ENCODE peak calls at places on chromosome X, in four cellular contexts. Q is HCT116, C is A549, H is H1. V is an unnamed sample.

GRCh38 chrX:135477576-135477975 is 42.9 kb upstream of the INTS6L start:
- DNase-seq in C (peak), H (no peak), Q (peak), V (no peak)

GRCh38 chrX:109782994-109783711 is 50.1 kb upstream of the ACSL4 start:
- DNase-seq in Q (no peak), C (no peak), H (no peak), V (no peak)

GRCh38 chrX:1202251-1202650 is 10.2 kb downstream of the CRLF2 start:
- DNase-seq in H (no peak), Q (no peak), C (no peak), V (no peak)

GRCh38 chrX:78979789-78980464 is 34.7 kb downstream of the P2RY10 start:
- DNase-seq in Q (no peak), H (no peak), C (no peak), V (peak)

GRCh38 chrX:18441780-18442367 is 16.5 kb downstream of the CDKL5 start:
- DNase-seq in Q (no peak), C (no peak), H (no peak), V (no peak)

GRCh38 chrX:130895299-130895698 is 7.7 kb downstream of the ENOX2 start:
- DNase-seq in H (no peak), C (no peak), Q (no peak), V (no peak)

GRCh38 chrX:107836958-107837357 is 11.3 kb downstream of the MID2 start:
- DNase-seq in H (no peak), Q (no peak), C (no peak), V (no peak)

GRCh38 chrX:78595901-78596502 is 63.1 kb downstream of the RTL3 start:
- DNase-seq in H (peak), Q (no peak), C (peak), V (no peak)

GRCh38 chrX:38273453-38273852 is 52.8 kb upstream of the SRPX start:
- DNase-seq in C (no peak), Q (no peak), H (no peak), V (peak)

GRCh38 chrX:133645251-133645650 is 230.0 kb upstream of the GPC4 start:
- DNase-seq in Q (no peak), C (no peak), H (no peak), V (no peak)

GRCh38 chrX:16316336-16316735 is 149.1 kb downstream of the MAGEB17 start:
- DNase-seq in C (no peak), Q (no peak), H (no peak), V (no peak)

GRCh38 chrX:150767475-150768131 is 74.4 kb downstream of the MTMR1 start:
- DNase-seq in Q (no peak), C (no peak), H (no peak), V (no peak)

GRCh38 chrX:10922158-10922557 is 189.0 kb upstream of the HCCS start:
- DNase-seq in Q (no peak), C (peak), H (no peak), V (no peak)

GRCh38 chrX:115909017-115909416 is 261.5 kb upstream of the AGTR2 start:
- DNase-seq in C (no peak), Q (no peak), H (no peak), V (no peak)

GRCh38 chrX:3712080-3712869 is 1.2 kb downstream of the PRKX start:
- DNase-seq in H (no peak), C (no peak), Q (no peak), V (no peak)

GRCh38 chrX:107658660-107659059 is 30.4 kb downstream of the PRPS1 start:
- DNase-seq in C (no peak), Q (no peak), H (no peak), V (no peak)

GRCh38 chrX:23100826-23101225 is 101.1 kb downstream of the DDX53 start:
- DNase-seq in C (no peak), H (no peak), Q (no peak), V (no peak)

GRCh38 chrX:114774691-114775090 is 190.8 kb downstream of the HTR2C start:
- DNase-seq in H (no peak), C (no peak), Q (no peak), V (no peak)

GRCh38 chrX:2705036-2705435 is 13.9 kb downstream of the CD99 start:
- DNase-seq in Q (no peak), C (no peak), H (no peak), V (no peak)

GRCh38 chrX:24285082-24285481 is 28.8 kb downstream of the SUPT20HL2 start:
- DNase-seq in Q (no peak), H (no peak), C (peak), V (no peak)

GRCh38 chrX:16946971-16947562 is 609 bp downstream of the REPS2 start:
- DNase-seq in H (no peak), Q (no peak), C (no peak), V (no peak)

GRCh38 chrX:1521459-1521956 is 15.5 kb downstream of the P2RY8 start:
- DNase-seq in H (peak), C (peak), Q (no peak), V (peak)

GRCh38 chrX:133053854-133054565 is 42.9 kb downstream of the USP26 start:
- DNase-seq in Q (no peak), C (no peak), H (no peak), V (no peak)

GRCh38 chrX:8179653-8180052 is 8.6 kb upstream of the VCX2 start:
- DNase-seq in Q (no peak), H (no peak), C (no peak), V (no peak)

GRCh38 chrX:125940985-125941384 is 225.1 kb downstream of the DCAF12L2 start:
- DNase-seq in C (no peak), H (no peak), Q (no peak), V (no peak)

GRCh38 chrX:19342331-19342906 is 1.3 kb upstream of the PDHA1 start:
- DNase-seq in H (no peak), Q (no peak), C (no peak), V (no peak)

GRCh38 chrX:104324461-104324860 is 69.7 kb upstream of the ESX1 start:
- DNase-seq in Q (no peak), H (no peak), C (no peak), V (no peak)

GRCh38 chrX:121160987-121161386 is 113.6 kb downstream of the GLUD2 start:
- DNase-seq in C (no peak), H (no peak), Q (no peak), V (peak)

GRCh38 chrX:139932901-139933796 is at the start of gene ATP11C:
- DNase-seq in Q (peak), C (peak), H (peak), V (peak)

GRCh38 chrX:121052122-121052521 is 4.7 kb downstream of the GLUD2 start:
- DNase-seq in C (peak), Q (no peak), H (no peak), V (no peak)

GRCh38 chrX:64204252-64204651 is 1.3 kb downstream of the AMER1 start:
- DNase-seq in Q (no peak), C (no peak), H (peak), V (no peak)

GRCh38 chrX:38895775-38896174 is 94.5 kb downstream of the MID1IP1 start:
- DNase-seq in H (no peak), Q (no peak), C (no peak), V (no peak)

GRCh38 chrX:124555036-124555595 is 208.8 kb downstream of the SH2D1A start:
- DNase-seq in Q (no peak), C (no peak), H (no peak), V (no peak)

GRCh38 chrX:12825801-12826200 is 34.6 kb downstream of the PRPS2 start:
- DNase-seq in H (no peak), Q (peak), C (no peak), V (no peak)

GRCh38 chrX:135185795-135186443 is 14.7 kb upstream of the CT55 start:
- DNase-seq in Q (peak), C (peak), H (no peak), V (peak)

GRCh38 chrX:65581661-65582339 is 47.2 kb upstream of the LAS1L start:
- DNase-seq in H (peak), Q (peak), C (peak), V (no peak)

GRCh38 chrX:148298737-148299136 is 201.7 kb upstream of the AFF2 start:
- DNase-seq in H (no peak), Q (no peak), C (no peak), V (no peak)

GRCh38 chrX:40579880-40580536 is 762 bp upstream of the ATP6AP2 start:
- DNase-seq in Q (no peak), H (no peak), C (no peak), V (no peak)

DNA sequence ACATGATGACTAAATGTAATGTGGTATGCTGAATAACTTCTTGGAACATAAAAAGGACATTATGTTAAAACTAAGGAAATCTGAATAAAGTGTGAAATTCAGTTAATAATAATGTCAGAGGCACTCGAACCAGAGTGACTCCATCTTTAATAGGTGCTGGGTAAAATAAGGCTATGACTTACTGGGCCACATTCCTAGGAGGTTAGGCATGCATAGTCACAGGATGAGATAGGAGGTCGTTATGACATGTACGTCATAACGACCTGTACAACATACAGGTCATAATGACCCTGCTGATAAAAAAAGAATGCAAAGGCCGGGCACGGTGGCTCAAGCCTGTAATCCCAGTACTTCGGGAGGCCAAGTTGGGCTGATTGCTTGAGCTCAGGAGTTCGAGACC is 28.9 kb upstream of the OPHN1 start:
- DNase-seq in Q (no peak), H (no peak), C (no peak), V (no peak)
- H3K4me2 ChIP-seq in Q (peak), H (no peak), C (no peak), V (no peak)

DNA sequence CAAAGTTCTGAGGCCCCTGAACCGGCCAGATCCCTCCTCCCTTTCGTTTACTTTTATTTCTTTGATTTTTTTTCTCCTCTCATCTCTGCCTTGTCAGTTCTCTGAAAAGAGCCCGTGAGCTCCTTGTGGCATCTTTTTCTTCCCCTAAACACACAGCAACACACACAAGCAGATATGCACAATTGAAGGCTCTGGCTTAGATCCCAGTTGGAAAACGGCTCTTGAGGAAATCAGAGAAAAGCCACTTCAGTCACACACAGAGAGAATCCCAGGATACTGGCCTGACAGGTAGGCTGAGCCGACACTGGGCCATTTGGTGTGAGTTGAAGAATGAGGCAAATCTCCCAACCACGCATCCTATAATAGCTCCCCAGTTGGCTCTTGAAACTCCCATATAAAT is 12.9 kb downstream of the DIPK2B start:
- DNase-seq in C (no peak), H (no peak), Q (no peak), V (no peak)
- H3K4me2 ChIP-seq in C (peak), H (no peak), Q (peak), V (no peak)

DNA sequence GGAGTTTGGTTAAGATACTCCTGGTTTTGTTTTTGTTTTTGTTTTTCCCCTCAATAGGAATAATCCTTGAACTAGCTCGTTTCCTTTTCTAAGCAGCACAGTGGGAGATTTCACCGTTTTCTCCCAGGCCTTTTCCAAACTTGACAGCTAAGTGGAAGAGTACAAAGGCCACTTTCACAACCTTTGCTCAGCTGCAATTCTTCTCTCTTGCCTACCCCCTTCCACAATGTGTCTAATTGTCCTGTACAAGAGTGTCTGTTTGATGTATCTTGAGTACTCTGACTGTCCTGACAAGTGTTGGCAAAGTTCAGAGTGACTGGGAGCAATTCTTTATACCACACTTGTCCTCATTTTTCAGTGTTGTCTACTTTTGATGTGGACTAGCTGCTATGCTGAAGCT is 674.3 kb upstream of the AMOT start:
- DNase-seq in H (no peak), C (no peak), Q (no peak), V (no peak)
- H3K4me2 ChIP-seq in H (no peak), C (no peak), Q (no peak), V (no peak)

GRCh38 chrX:154541896-154542722 is 4.5 kb downstream of the G6PD start:
- DNase-seq in Q (peak), C (peak), H (no peak), V (no peak)
- H3K4me2 ChIP-seq in Q (peak), C (peak), H (no peak), V (peak)

GRCh38 chrX:49162620-49163019 is at the start of gene MAGIX:
- DNase-seq in C (no peak), Q (no peak), H (no peak), V (no peak)

GRCh38 chrX:49163555-49164419 is 1.2 kb downstream of the MAGIX start:
- DNase-seq in C (peak), Q (peak), H (peak), V (peak)

GRCh38 chrX:49166914-49167739 is 4.6 kb downstream of the MAGIX start:
- DNase-seq in H (peak), Q (no peak), C (no peak), V (peak)

GRCh38 chrX:49165901-49166881 is 3.6 kb downstream of the MAGIX start:
- DNase-seq in C (no peak), H (peak), Q (peak), V (peak)

GRCh38 chrX:49164589-49165360 is 2.2 kb downstream of the MAGIX start:
- DNase-seq in H (no peak), Q (no peak), C (no peak), V (no peak)
- H3K4me2 ChIP-seq in H (no peak), Q (peak), C (peak), V (no peak)

DNA sequence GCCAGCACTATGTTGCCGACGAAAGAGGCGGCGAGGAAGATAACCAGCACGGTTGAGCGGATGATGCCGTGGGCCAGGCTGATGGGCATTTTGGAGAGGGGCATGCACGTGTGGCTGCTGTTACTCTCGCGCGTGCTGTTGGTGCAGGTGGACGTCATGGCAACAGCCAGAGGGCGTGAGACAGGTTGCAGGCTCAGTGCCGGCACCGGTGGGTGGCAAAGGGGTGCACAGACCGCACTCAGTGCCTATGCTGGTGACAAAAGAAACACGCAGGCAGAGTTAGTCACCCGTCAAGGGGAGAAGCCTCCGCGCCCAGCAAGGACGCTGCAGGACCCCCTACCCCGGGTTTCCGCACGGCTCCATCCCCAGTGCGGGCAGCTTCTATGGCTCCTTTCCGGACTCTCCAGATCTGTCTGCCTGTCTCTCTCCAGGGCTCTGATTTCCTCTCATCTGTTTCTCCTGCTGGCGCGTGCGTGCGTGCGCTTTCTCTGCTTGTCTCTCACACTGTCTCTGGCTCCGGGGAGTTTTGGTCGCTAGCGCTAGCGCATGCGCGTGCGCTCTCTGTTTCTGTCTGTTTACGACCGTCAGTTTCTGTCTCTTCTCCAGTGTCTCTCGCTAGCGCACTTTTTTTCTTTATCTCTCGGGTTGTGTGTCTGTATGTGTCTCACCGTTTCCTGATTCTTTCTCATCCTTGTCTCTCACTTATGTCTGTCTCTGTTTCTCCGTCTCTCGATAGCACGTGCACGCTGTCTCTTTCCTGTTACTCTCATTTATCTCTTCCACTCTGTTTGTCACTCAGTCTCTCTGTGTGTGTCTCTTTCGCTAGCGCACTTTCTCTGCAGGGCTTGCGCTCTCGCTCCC is 2.0 kb downstream of the GPR101 start:
- DNase-seq in Q (no peak), H (peak), C (peak), V (peak)
- H3K4me2 ChIP-seq in Q (no peak), H (peak), C (peak), V (peak)

DNA sequence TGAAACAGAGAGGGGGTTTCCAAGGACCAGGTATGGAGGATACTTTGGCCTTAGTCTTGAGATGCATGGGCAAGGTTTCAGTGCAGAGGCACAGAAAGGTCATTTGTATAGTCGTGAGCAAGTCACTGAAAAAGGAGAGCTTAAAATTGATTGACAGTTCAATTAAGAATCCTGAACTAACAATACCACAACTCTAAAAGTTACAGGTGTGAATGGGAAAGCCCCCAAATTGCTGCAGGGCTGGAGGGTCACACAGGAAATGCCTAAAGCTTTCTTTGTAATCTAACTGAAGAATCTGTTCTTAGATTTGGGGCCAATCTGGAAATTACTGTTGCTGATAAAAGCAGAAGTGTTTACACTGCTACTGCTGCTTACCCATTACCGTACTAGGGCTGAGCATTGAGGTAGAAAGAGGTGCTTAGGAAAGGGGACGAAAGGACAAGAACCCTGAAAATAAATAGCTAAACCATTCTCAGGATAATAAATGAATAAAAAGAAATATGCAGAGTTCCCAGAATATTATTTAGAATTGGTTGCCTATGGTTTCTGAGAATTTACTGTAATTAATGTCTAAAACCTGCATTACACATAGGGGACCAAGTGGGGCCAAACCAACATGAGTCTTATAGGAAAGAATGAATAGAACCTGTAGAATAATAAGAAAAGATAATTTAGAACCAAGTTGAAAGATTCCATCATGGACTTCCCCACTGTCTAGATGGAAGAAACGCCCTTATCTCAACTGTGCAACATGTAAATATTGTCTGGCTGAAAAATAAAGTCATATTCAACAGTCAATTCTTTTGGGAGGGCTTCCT is 91.9 kb upstream of the PPP1R2C start:
- DNase-seq in C (no peak), Q (no peak), H (no peak), V (peak)
- H3K4me2 ChIP-seq in C (no peak), Q (no peak), H (no peak), V (no peak)